ENCODE peak calls at places on chromosomes 12 and 14, in ten cellular contexts. One of them, this sample, is unnamed.

GRCh38 chr12:89920866-89921265 is 212.2 kb upstream of the ATP2B1 start:
- DNase-seq in lower leg skin: no peak
- DNase-seq in hepatocyte: no peak
- DNase-seq in CD8-positive, alpha-beta T cell: no peak
- DNase-seq in psoas muscle: no peak
- DNase-seq in endothelial cell: no peak
- DNase-seq in gastrocnemius medialis: no peak
- DNase-seq in left ventricle myocardium inferior: no peak
- DNase-seq in dorsolateral prefrontal cortex: no peak
- DNase-seq in AG09319: no peak
- DNase-seq in this sample: no peak

GRCh38 chr12:3041558-3042164 is 35.5 kb upstream of the TSPAN9 start:
- DNase-seq in gastrocnemius medialis: no peak
- DNase-seq in hepatocyte: peak; percentile 89
- DNase-seq in endothelial cell: peak; percentile 75
- DNase-seq in dorsolateral prefrontal cortex: peak; percentile 75
- DNase-seq in left ventricle myocardium inferior: no peak
- DNase-seq in psoas muscle: peak; percentile 80
- DNase-seq in CD8-positive, alpha-beta T cell: no peak
- DNase-seq in AG09319: peak; percentile 36
- DNase-seq in lower leg skin: no peak
- DNase-seq in this sample: no peak

GRCh38 chr12:109336593-109336992 is 11.1 kb upstream of the MYO1H start:
- DNase-seq in hepatocyte: no peak
- DNase-seq in dorsolateral prefrontal cortex: no peak
- DNase-seq in AG09319: no peak
- DNase-seq in CD8-positive, alpha-beta T cell: no peak
- DNase-seq in lower leg skin: no peak
- DNase-seq in psoas muscle: no peak
- DNase-seq in left ventricle myocardium inferior: no peak
- DNase-seq in gastrocnemius medialis: no peak
- DNase-seq in endothelial cell: no peak
- DNase-seq in this sample: no peak

GRCh38 chr12:92503977-92504966 is 198.5 kb upstream of the PLEKHG7 start:
- DNase-seq in hepatocyte: peak; percentile 20
- DNase-seq in lower leg skin: no peak
- DNase-seq in AG09319: no peak
- DNase-seq in psoas muscle: peak; percentile 52
- DNase-seq in left ventricle myocardium inferior: peak; percentile 33
- DNase-seq in dorsolateral prefrontal cortex: no peak
- DNase-seq in CD8-positive, alpha-beta T cell: no peak
- DNase-seq in gastrocnemius medialis: no peak
- DNase-seq in endothelial cell: no peak
- DNase-seq in this sample: no peak

GRCh38 chr12:80684077-80684495 is 23.3 kb upstream of the MYF6 start:
- DNase-seq in gastrocnemius medialis: no peak
- DNase-seq in left ventricle myocardium inferior: no peak
- DNase-seq in AG09319: no peak
- DNase-seq in endothelial cell: no peak
- DNase-seq in hepatocyte: peak; percentile 26
- DNase-seq in psoas muscle: no peak
- DNase-seq in dorsolateral prefrontal cortex: no peak
- DNase-seq in lower leg skin: no peak
- DNase-seq in CD8-positive, alpha-beta T cell: no peak
- DNase-seq in this sample: no peak

GRCh38 chr12:16763901-16764300 is 157.9 kb upstream of the LMO3 start:
- DNase-seq in psoas muscle: no peak
- DNase-seq in CD8-positive, alpha-beta T cell: no peak
- DNase-seq in endothelial cell: no peak
- DNase-seq in gastrocnemius medialis: no peak
- DNase-seq in AG09319: no peak
- DNase-seq in hepatocyte: no peak
- DNase-seq in lower leg skin: no peak
- DNase-seq in dorsolateral prefrontal cortex: no peak
- DNase-seq in left ventricle myocardium inferior: no peak
- DNase-seq in this sample: no peak

GRCh38 chr14:39219075-39219499 is 14.6 kb upstream of the MIA2 start:
- DNase-seq in psoas muscle: no peak
- DNase-seq in left ventricle myocardium inferior: no peak
- DNase-seq in gastrocnemius medialis: no peak
- DNase-seq in CD8-positive, alpha-beta T cell: no peak
- DNase-seq in lower leg skin: no peak
- DNase-seq in AG09319: no peak
- DNase-seq in hepatocyte: no peak
- DNase-seq in dorsolateral prefrontal cortex: no peak
- DNase-seq in endothelial cell: no peak
- DNase-seq in this sample: no peak

GRCh38 chr14:72463291-72463866 is 430.5 kb downstream of the DPF3 start:
- DNase-seq in dorsolateral prefrontal cortex: no peak
- DNase-seq in endothelial cell: no peak
- DNase-seq in gastrocnemius medialis: no peak
- DNase-seq in CD8-positive, alpha-beta T cell: no peak
- DNase-seq in left ventricle myocardium inferior: no peak
- DNase-seq in psoas muscle: no peak
- DNase-seq in hepatocyte: peak; percentile 41
- DNase-seq in lower leg skin: peak; percentile 61
- DNase-seq in AG09319: no peak
- DNase-seq in this sample: no peak

GRCh38 chr12:120265483-120266179 is at the start of gene PXN:
- DNase-seq in AG09319: peak; percentile 64
- DNase-seq in endothelial cell: peak; percentile 97
- DNase-seq in hepatocyte: peak; percentile 94
- DNase-seq in psoas muscle: peak; percentile 95
- DNase-seq in dorsolateral prefrontal cortex: peak; percentile 83
- DNase-seq in lower leg skin: peak; percentile 97
- DNase-seq in left ventricle myocardium inferior: peak; percentile 89
- DNase-seq in CD8-positive, alpha-beta T cell: peak; percentile 80
- DNase-seq in gastrocnemius medialis: peak; percentile 78
- DNase-seq in this sample: peak; percentile 94

GRCh38 chr14:69331206-69331605 is 66.9 kb downstream of the ERH start:
- DNase-seq in endothelial cell: no peak
- DNase-seq in AG09319: no peak
- DNase-seq in dorsolateral prefrontal cortex: no peak
- DNase-seq in lower leg skin: no peak
- DNase-seq in psoas muscle: no peak
- DNase-seq in left ventricle myocardium inferior: no peak
- DNase-seq in hepatocyte: no peak
- DNase-seq in gastrocnemius medialis: no peak
- DNase-seq in CD8-positive, alpha-beta T cell: no peak
- DNase-seq in this sample: no peak

GRCh38 chr12:15621140-15621539 is 168.0 kb downstream of the EPS8 start:
- DNase-seq in endothelial cell: no peak
- DNase-seq in left ventricle myocardium inferior: no peak
- DNase-seq in psoas muscle: no peak
- DNase-seq in lower leg skin: no peak
- DNase-seq in gastrocnemius medialis: no peak
- DNase-seq in AG09319: no peak
- DNase-seq in dorsolateral prefrontal cortex: no peak
- DNase-seq in CD8-positive, alpha-beta T cell: no peak
- DNase-seq in hepatocyte: no peak
- DNase-seq in this sample: no peak

DNA sequence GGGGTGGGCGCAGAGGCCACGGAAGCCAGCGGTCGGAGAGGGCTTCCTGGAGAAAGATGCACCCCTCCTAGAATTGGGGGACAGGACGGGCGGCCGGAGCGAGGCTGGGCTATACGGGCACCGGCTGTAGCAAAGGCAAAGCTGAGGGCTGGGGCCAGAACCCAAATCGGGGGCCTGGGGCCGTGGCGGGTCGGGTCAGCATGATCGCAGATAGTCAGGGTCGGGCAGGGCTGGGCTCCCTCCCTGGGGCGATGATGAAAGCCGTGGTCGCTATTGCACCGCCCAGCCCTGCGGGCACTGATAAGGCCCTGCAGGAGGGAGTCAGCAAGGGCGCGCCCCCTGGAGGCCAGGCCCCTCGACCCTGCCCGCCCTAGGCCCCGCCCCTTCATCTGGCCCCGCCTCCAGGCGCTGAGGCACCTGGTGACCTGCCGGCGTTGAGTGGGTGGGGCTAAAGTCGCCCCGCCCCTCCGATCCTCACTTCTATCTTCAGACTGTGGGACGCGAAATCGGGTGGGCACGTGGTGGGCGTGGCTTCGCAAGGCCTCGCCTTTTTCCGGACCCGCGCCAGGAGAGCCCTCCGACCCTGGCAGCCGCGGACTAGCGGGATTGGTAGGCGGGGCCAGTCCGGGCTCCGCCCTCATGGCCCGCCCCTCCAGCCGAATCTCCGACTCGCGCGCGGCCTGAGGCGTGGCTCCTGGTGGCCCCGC is 421 bp upstream of the SH2B3 start:
- DNase-seq in dorsolateral prefrontal cortex: peak; percentile 93
- DNase-seq in hepatocyte: peak; percentile 97
- DNase-seq in AG09319: peak; percentile 65
- DNase-seq in lower leg skin: peak; percentile 99
- DNase-seq in gastrocnemius medialis: peak; percentile 83
- DNase-seq in CD8-positive, alpha-beta T cell: peak; percentile 99
- DNase-seq in left ventricle myocardium inferior: peak; percentile 94
- DNase-seq in endothelial cell: peak; percentile 100
- DNase-seq in psoas muscle: peak; percentile 96
- DNase-seq in this sample: peak; percentile 99
- TF ChIP-seq CTCF in dorsolateral prefrontal cortex: peak; percentile 54
- TF ChIP-seq CTCF in hepatocyte: peak; percentile 53
- TF ChIP-seq CTCF in AG09319: peak; percentile 40
- TF ChIP-seq CTCF in lower leg skin: no peak
- TF ChIP-seq CTCF in gastrocnemius medialis: peak; percentile 63
- TF ChIP-seq CTCF in CD8-positive, alpha-beta T cell: peak; percentile 52
- TF ChIP-seq CTCF in left ventricle myocardium inferior: peak; percentile 68
- TF ChIP-seq CTCF in endothelial cell: peak; percentile 76
- TF ChIP-seq CTCF in psoas muscle: peak; percentile 45
- TF ChIP-seq CTCF in this sample: peak; percentile 63

DNA sequence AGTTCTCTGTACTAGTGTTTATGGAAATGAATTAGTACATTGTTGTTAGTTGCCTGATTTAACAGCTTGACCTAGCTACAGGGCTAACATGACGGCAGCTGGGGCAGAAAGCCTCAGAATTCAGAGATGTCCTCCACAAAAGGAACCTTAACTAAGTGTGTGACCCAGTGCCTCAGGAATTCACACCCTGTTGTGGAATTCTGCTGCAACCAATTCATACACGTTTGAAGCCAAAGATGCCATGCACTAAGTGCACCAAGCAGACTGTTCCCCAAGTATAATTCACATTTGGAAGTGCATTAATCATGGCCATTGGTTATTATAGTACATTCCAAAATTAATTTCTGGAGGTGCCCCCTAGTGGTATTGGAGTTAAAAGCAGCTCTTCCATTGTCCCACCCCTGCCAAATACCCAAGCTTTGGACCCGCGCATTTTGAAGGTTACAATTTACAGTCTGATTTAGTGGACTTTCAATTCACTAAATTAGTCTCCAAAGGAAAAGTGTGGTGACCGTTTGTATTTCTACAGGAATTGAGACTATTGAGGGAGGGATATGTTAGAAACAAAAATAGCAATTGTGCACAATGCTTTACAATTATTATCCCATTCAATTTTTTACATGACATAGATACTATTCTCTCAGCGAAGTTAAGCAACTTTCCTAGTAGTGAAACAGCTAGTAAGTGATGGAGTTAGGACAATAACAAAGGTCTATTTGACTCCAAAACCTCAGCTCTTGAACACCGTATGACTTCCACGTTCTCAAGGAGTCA is 85.9 kb downstream of the PAX9 start:
- DNase-seq in left ventricle myocardium inferior: no peak
- DNase-seq in CD8-positive, alpha-beta T cell: no peak
- DNase-seq in AG09319: no peak
- DNase-seq in endothelial cell: no peak
- DNase-seq in hepatocyte: no peak
- DNase-seq in lower leg skin: no peak
- DNase-seq in psoas muscle: no peak
- DNase-seq in dorsolateral prefrontal cortex: no peak
- DNase-seq in gastrocnemius medialis: no peak
- DNase-seq in this sample: no peak
- TF ChIP-seq CTCF in left ventricle myocardium inferior: peak; percentile 33
- TF ChIP-seq CTCF in CD8-positive, alpha-beta T cell: no peak
- TF ChIP-seq CTCF in AG09319: peak; percentile 53
- TF ChIP-seq CTCF in endothelial cell: peak; percentile 85
- TF ChIP-seq CTCF in hepatocyte: peak; percentile 31
- TF ChIP-seq CTCF in lower leg skin: no peak
- TF ChIP-seq CTCF in psoas muscle: no peak
- TF ChIP-seq CTCF in dorsolateral prefrontal cortex: peak; percentile 13
- TF ChIP-seq CTCF in gastrocnemius medialis: no peak
- TF ChIP-seq CTCF in this sample: peak; percentile 42

DNA sequence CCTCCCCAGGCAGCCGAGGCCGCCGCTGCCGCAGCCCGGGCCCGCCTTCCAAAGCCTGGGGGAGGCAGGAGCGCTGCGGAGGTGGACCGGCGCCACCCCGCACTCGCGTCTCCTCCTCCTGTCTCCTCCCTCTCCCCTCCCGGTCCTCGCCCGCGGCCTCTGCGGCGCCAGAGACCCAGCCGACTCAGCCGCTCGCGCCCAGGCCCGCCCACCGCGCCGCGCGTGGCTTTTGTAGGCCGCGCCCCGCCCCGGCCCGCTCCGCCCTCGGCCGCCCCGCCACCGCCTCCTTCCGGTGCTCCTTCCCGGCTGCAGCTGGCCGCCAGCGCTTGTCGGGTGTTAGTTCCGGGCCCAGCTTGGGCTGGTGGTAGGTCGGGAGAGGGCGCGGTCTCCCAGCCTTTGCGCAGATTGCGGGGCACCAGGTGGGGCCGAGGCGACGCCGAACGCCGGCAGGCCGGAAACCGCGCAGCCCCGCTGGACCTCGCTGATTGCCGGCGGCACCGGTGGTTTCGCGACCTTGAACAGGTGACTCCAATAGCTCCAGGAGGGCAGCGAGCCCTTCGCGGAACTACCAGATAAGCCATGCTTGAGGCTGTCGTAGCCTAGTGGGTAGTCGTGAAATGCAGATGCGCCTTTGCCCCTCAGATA is at the start of gene CAPRIN2:
- DNase-seq in AG09319: peak; percentile 87
- DNase-seq in endothelial cell: peak; percentile 90
- DNase-seq in hepatocyte: peak; percentile 98
- DNase-seq in lower leg skin: peak; percentile 99
- DNase-seq in left ventricle myocardium inferior: peak; percentile 97
- DNase-seq in dorsolateral prefrontal cortex: peak; percentile 95
- DNase-seq in psoas muscle: peak; percentile 98
- DNase-seq in gastrocnemius medialis: peak; percentile 90
- DNase-seq in CD8-positive, alpha-beta T cell: peak; percentile 89
- DNase-seq in this sample: peak; percentile 99
- TF ChIP-seq CTCF in AG09319: peak; percentile 34
- TF ChIP-seq CTCF in endothelial cell: peak; percentile 29
- TF ChIP-seq CTCF in hepatocyte: peak; percentile 49
- TF ChIP-seq CTCF in lower leg skin: no peak
- TF ChIP-seq CTCF in left ventricle myocardium inferior: peak; percentile 54
- TF ChIP-seq CTCF in dorsolateral prefrontal cortex: peak; percentile 49
- TF ChIP-seq CTCF in psoas muscle: peak; percentile 47
- TF ChIP-seq CTCF in gastrocnemius medialis: peak; percentile 44
- TF ChIP-seq CTCF in CD8-positive, alpha-beta T cell: no peak
- TF ChIP-seq CTCF in this sample: peak; percentile 32

DNA sequence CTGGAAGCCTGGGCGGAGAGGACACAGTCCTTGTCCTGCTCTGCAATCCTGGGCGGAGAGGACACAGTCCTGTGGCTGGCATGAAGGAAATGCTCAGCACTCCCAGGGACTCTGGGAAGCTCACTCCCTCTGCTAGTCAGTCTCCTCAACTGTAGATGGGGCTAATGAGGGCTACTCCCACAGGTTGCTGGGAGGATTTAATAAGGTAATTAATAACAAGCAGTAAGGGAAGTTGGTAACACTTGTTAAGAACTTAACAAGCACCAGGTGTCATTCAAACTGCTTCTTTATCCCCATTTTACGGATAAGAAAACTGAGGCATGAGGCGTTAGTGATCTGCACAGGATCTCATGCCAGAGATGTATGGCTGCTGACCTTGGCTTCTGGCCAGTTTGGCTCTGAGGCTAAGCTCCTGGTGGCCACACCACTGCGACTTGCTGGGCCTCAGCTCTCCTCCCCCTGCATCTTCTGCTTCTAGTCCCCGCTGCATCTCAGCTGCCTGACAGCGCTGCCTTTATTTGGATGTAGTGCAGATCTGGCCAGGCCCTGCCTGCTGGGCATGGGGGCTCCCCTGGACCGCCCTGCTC is 54.1 kb upstream of the BEGAIN start:
- DNase-seq in lower leg skin: no peak
- DNase-seq in gastrocnemius medialis: no peak
- DNase-seq in AG09319: no peak
- DNase-seq in left ventricle myocardium inferior: no peak
- DNase-seq in psoas muscle: no peak
- DNase-seq in dorsolateral prefrontal cortex: no peak
- DNase-seq in endothelial cell: no peak
- DNase-seq in CD8-positive, alpha-beta T cell: no peak
- DNase-seq in hepatocyte: no peak
- DNase-seq in this sample: no peak
- TF ChIP-seq CTCF in lower leg skin: no peak
- TF ChIP-seq CTCF in gastrocnemius medialis: no peak
- TF ChIP-seq CTCF in AG09319: no peak
- TF ChIP-seq CTCF in left ventricle myocardium inferior: no peak
- TF ChIP-seq CTCF in psoas muscle: no peak
- TF ChIP-seq CTCF in dorsolateral prefrontal cortex: no peak
- TF ChIP-seq CTCF in endothelial cell: no peak
- TF ChIP-seq CTCF in CD8-positive, alpha-beta T cell: no peak
- TF ChIP-seq CTCF in hepatocyte: no peak
- TF ChIP-seq CTCF in this sample: no peak